ENCODE peak calls at places on chromosomes 13 and 19, in four cellular contexts. A is bronchial epithelial cell, W is astrocyte of the cerebellum, J is A549. D is an unnamed sample.

GRCh38 chr13:29165840-29166239 is 345.7 kb downstream of the MTUS2 start:
- DNase-seq in A (no peak), J (no peak), W (no peak), D (no peak)

GRCh38 chr13:30396434-30397075 is 25.7 kb upstream of the UBE2L5 start:
- DNase-seq in W (no peak), J (no peak), A (peak; percentile 50), D (no peak)

GRCh38 chr13:24746618-24747247 is 17.2 kb upstream of the RNF17 start:
- DNase-seq in W (no peak), J (peak; percentile 17), A (no peak), D (no peak)

GRCh38 chr19:44685877-44686276 is 13.1 kb upstream of the CEACAM16 start:
- DNase-seq in J (peak; percentile 60), W (no peak), A (peak; percentile 50), D (no peak)

GRCh38 chr19:49533551-49534488 is 6.0 kb downstream of the RCN3 start:
- DNase-seq in A (peak; percentile 41), W (no peak), J (peak; percentile 79), D (no peak)

GRCh38 chr19:9144920-9145319 is 4.7 kb downstream of the ZNF317 start:
- DNase-seq in W (no peak), A (no peak), J (no peak), D (no peak)

GRCh38 chr13:113135281-113135760 is 12.7 kb downstream of the F10 start:
- DNase-seq in A (no peak), J (no peak), W (no peak), D (no peak)

GRCh38 chr19:38391911-38392464 is 3.5 kb downstream of the SPRED3 start:
- DNase-seq in W (no peak), J (no peak), A (no peak), D (no peak)

GRCh38 chr13:105732946-105733529 is 802.4 kb downstream of the EFNB2 start:
- DNase-seq in A (no peak), W (no peak), J (no peak), D (no peak)

GRCh38 chr13:36715841-36716240 is 42.0 kb downstream of the SERTM1 start:
- DNase-seq in A (no peak), W (no peak), J (no peak), D (no peak)

GRCh38 chr19:45092747-45093678 is at the start of gene PPP1R37:
- DNase-seq in A (peak; percentile 94), W (peak; percentile 96), J (peak; percentile 100), D (peak; percentile 81)

GRCh38 chr19:40744554-40745401 is 5.5 kb downstream of the ACTMAP start:
- DNase-seq in A (no peak), W (no peak), J (no peak), D (no peak)

GRCh38 chr13:32256243-32256642 is 58.9 kb downstream of the ZAR1L start:
- DNase-seq in A (no peak), W (no peak), J (no peak), D (no peak)

GRCh38 chr13:32261567-32261966 is 53.6 kb downstream of the ZAR1L start:
- DNase-seq in J (no peak), A (peak; percentile 71), W (peak; percentile 44), D (no peak)

GRCh38 chr13:32257649-32258048 is 57.5 kb downstream of the ZAR1L start:
- DNase-seq in J (no peak), A (no peak), W (no peak), D (peak; percentile 45)

GRCh38 chr13:32262165-32262564 is 53.0 kb downstream of the ZAR1L start:
- DNase-seq in A (no peak), J (no peak), W (no peak), D (no peak)

GRCh38 chr13:32259116-32259515 is 56.0 kb downstream of the ZAR1L start:
- DNase-seq in J (no peak), A (no peak), W (no peak), D (no peak)
- TF ChIP-seq CTCF in J (no peak), A (peak; percentile 5), W (peak; percentile 16), D (peak; percentile 5)

GRCh38 chr19:1104452-1105216 is 840 bp downstream of the GPX4 start:
- DNase-seq in A (peak; percentile 40), W (no peak), J (no peak), D (no peak)
- H3K4me3 ChIP-seq in A (peak overlapping the region; percentile 89), W (peak overlapping the region; percentile 64), J (peak overlapping the region; percentile 70), D (peak overlapping the region; percentile 56)

GRCh38 chr13:100887729-100888151 is 213.1 kb upstream of the TMTC4 start:
- DNase-seq in W (peak; percentile 55), J (no peak), A (peak; percentile 21), D (no peak)

GRCh38 chr13:100880166-100880565 is 205.6 kb upstream of the TMTC4 start:
- DNase-seq in W (no peak), A (no peak), J (no peak), D (no peak)

GRCh38 chr13:100881291-100881864 is 206.8 kb upstream of the TMTC4 start:
- DNase-seq in W (no peak), J (no peak), A (no peak), D (no peak)

GRCh38 chr13:100879255-100879654 is 204.7 kb upstream of the TMTC4 start:
- DNase-seq in J (no peak), A (no peak), W (no peak), D (no peak)

GRCh38 chr13:100883453-100883852 is 208.9 kb upstream of the TMTC4 start:
- DNase-seq in J (no peak), A (no peak), W (no peak), D (no peak)
- TF ChIP-seq CTCF in J (no peak), A (no peak), W (no peak), D (peak; percentile 30)

GRCh38 chr19:497476-497860 is 1.2 kb downstream of the MADCAM1 start:
- DNase-seq in W (no peak), A (no peak), J (no peak), D (no peak)
- H3K4me3 ChIP-seq in W (no peak overlapping the region), A (no peak overlapping the region), J (peak overlapping the region; percentile 29), D (no peak overlapping the region)

DNA sequence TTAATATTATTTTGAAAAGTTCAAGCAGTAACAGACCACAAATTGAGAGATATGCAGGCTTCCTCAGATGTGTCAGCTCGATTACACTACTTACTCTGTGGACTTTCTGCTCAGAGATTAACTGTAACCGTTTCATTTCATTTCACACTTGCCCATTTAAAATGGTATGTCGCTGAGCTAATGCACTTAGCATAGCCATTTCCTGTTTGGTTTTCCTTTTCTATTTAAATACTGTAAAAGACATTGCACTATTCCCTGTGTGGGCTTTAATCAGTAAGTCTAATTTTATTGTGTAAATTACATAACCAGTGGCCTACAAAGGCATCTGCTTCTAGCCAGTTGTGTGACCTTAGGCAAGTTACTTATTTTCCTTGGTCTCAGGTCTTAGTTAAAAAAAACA is 237.6 kb downstream of the LACC1 start:
- DNase-seq in A (no peak), J (no peak), W (peak; percentile 12), D (no peak)
- TF ChIP-seq CTCF in A (no peak), J (no peak), W (no peak), D (no peak)

GRCh38 chr13:95553271-95553588 is 710 bp downstream of the CLDN10 start:
- DNase-seq in A (no peak), W (no peak), J (no peak), D (no peak)
- H3K4me3 ChIP-seq in A (no peak overlapping the region), W (peak overlapping the region; percentile 24), J (no peak overlapping the region), D (no peak overlapping the region)

GRCh38 chr19:48010932-48011758 is 16.7 kb downstream of the ELSPBP1 start:
- DNase-seq in A (no peak), J (no peak), W (no peak), D (no peak)

GRCh38 chr19:48004236-48004635 is 9.8 kb downstream of the ELSPBP1 start:
- DNase-seq in W (no peak), A (no peak), J (no peak), D (no peak)

GRCh38 chr19:48000846-48001245 is 6.4 kb downstream of the ELSPBP1 start:
- DNase-seq in W (no peak), J (no peak), A (no peak), D (no peak)

GRCh38 chr19:48006762-48007161 is 12.3 kb downstream of the ELSPBP1 start:
- DNase-seq in J (peak; percentile 51), A (no peak), W (no peak), D (no peak)
- TF ChIP-seq CTCF in J (peak; percentile 19), A (peak; percentile 8), W (no peak), D (peak; percentile 4)

DNA sequence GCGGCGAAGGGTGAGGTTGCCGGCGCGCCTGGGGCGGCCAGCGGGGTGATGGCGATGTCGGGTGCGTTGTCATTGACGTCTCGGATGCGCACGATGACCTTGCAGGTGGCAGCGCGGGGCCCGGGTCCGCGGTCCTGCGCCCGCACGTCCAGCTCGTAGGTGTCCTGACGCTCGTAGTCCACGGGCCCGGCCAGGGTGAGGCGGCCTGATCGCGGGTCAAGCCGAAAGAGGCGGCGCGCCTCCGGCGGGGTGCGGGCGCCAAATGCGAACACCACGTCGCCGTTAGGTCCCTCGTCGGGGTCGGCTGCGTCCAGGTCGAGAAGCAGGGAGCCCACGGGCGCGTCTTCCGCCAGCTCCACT is 1.1 kb downstream of the PCDH8 start:
- DNase-seq in A (no peak), J (no peak), W (no peak), D (no peak)
- H3K4me3 ChIP-seq in A (no peak overlapping the region), J (no peak overlapping the region), W (no peak overlapping the region), D (no peak overlapping the region)

GRCh38 chr13:78586706-78587105 is 16.6 kb downstream of the POU4F1 start:
- DNase-seq in A (no peak), J (no peak), W (no peak), D (no peak)
- TF ChIP-seq CTCF in A (peak; percentile 16), J (no peak), W (peak; percentile 26), D (no peak)